ENCODE peak calls at places on chromosomes 11 and 22, in nine cellular contexts. H, W, R, B, T, L, C, Z and Y are unnamed samples.

GRCh38 chr11:13009921-13010736 is 1.0 kb downstream of the RASSF10 start:
- DNase-seq in H (no peak), W (no peak), R (peak), T (no peak), L (peak), C (no peak), B (peak), Z (no peak), Y (no peak)

GRCh38 chr11:116226731-116227130 is 546.1 kb downstream of the BUD13 start:
- DNase-seq in C (no peak), R (no peak), W (peak), H (no peak), L (no peak), T (no peak), B (peak), Z (no peak), Y (no peak)

GRCh38 chr11:59918987-59919589 is 19.1 kb upstream of the OOSP1 start:
- DNase-seq in L (peak), Z (peak), W (no peak), H (no peak), C (peak), R (peak), T (peak), B (peak), Y (no peak)

GRCh38 chr11:100851129-100851528 is 164.0 kb downstream of the ARHGAP42 start:
- DNase-seq in T (peak), L (no peak), W (no peak), C (no peak), Z (no peak), H (no peak), B (no peak), R (no peak), Y (no peak)

GRCh38 chr11:66008468-66009101 is 3.2 kb upstream of the CST6 start:
- DNase-seq in L (no peak), Z (no peak), B (no peak), T (no peak), R (no peak), W (no peak), H (no peak), C (no peak), Y (no peak)

GRCh38 chr11:47308050-47308823 is 38.3 kb downstream of the MADD start:
- DNase-seq in C (no peak), R (no peak), W (no peak), Z (no peak), H (no peak), L (no peak), T (no peak), B (no peak), Y (no peak)

GRCh38 chr11:404551-405264 is 10.1 kb downstream of the SIGIRR start:
- DNase-seq in R (no peak), C (no peak), T (no peak), Z (no peak), L (peak), H (peak), W (peak), B (no peak), Y (no peak)

GRCh38 chr11:10401275-10401674 is 53.8 kb upstream of the AMPD3 start:
- DNase-seq in H (no peak), Z (no peak), R (no peak), W (no peak), C (no peak), T (no peak), B (peak), L (peak), Y (no peak)

GRCh38 chr11:10305262-10305963 is 540 bp downstream of the ADM start:
- DNase-seq in L (peak), H (peak), T (no peak), Z (peak), C (peak), R (peak), W (peak), B (peak), Y (peak)

GRCh38 chr11:36268337-36268931 is 20.8 kb downstream of the COMMD9 start:
- DNase-seq in H (no peak), W (no peak), T (no peak), C (no peak), R (no peak), Z (no peak), B (no peak), L (no peak), Y (no peak)

GRCh38 chr22:42785706-42786499 is 65.2 kb upstream of the A4GALT start:
- DNase-seq in W (no peak), L (no peak), H (no peak), C (no peak), Z (no peak), T (no peak), B (no peak), R (no peak), Y (no peak)

GRCh38 chr22:33575041-33575440 is 345.2 kb downstream of the LARGE1 start:
- DNase-seq in R (no peak), H (no peak), T (no peak), C (no peak), W (no peak), Z (no peak), B (no peak), L (no peak), Y (no peak)

GRCh38 chr11:36500315-36500721 is 9.8 kb downstream of the TRAF6 start:
- DNase-seq in H (no peak), Z (no peak), C (peak), R (no peak), T (no peak), L (no peak), B (no peak), W (no peak), Y (no peak)

GRCh38 chr22:29204617-29205183 is 996 bp upstream of the EMID1 start:
- DNase-seq in Z (no peak), R (no peak), C (no peak), L (no peak), T (no peak), H (no peak), W (no peak), B (no peak), Y (no peak)

GRCh38 chr11:95076416-95076815 is 9.7 kb downstream of the SRSF8 start:
- DNase-seq in C (no peak), T (no peak), H (no peak), R (peak), B (no peak), L (no peak), W (no peak), Z (no peak), Y (peak)

GRCh38 chr11:100682247-100682969 is 4.7 kb upstream of the ARHGAP42 start:
- DNase-seq in R (no peak), W (no peak), Z (no peak), B (peak), C (no peak), T (peak), H (no peak), L (no peak), Y (no peak)

GRCh38 chr22:32334640-32335365 is 22.9 kb upstream of the RFPL3 start:
- DNase-seq in W (no peak), Z (no peak), C (no peak), H (no peak), T (no peak), B (no peak), R (peak), L (peak), Y (no peak)

GRCh38 chr11:66529069-66529468 is 16.8 kb downstream of the ZDHHC24 start:
- DNase-seq in W (no peak), C (no peak), H (no peak), Z (no peak), T (no peak), B (peak), R (no peak), L (no peak), Y (no peak)

GRCh38 chr11:36354221-36355003 is 58.3 kb downstream of the PRR5L start:
- DNase-seq in R (no peak), W (no peak), B (no peak), L (no peak), Z (no peak), T (no peak), C (no peak), H (no peak), Y (no peak)

GRCh38 chr11:8013833-8014232 is 26.7 kb downstream of the EIF3F start:
- DNase-seq in T (no peak), B (no peak), W (no peak), L (peak), C (no peak), R (no peak), H (no peak), Z (no peak), Y (no peak)

GRCh38 chr11:82183346-82183745 is 550.3 kb downstream of the FAM181B start:
- DNase-seq in C (no peak), B (no peak), H (no peak), R (no peak), L (no peak), Z (no peak), T (no peak), W (no peak), Y (no peak)

GRCh38 chr11:134098566-134099184 is 29.8 kb downstream of the JAM3 start:
- DNase-seq in T (peak), R (no peak), L (no peak), C (no peak), H (no peak), Z (peak), W (no peak), B (peak), Y (no peak)

GRCh38 chr22:25692392-25692791 is 49.6 kb upstream of the MYO18B start:
- DNase-seq in Z (no peak), W (no peak), H (no peak), R (no peak), B (no peak), T (no peak), C (no peak), L (no peak), Y (no peak)

GRCh38 chr22:31929126-31929928 is 15.0 kb upstream of the YWHAH start:
- DNase-seq in B (no peak), W (peak), C (no peak), R (no peak), H (no peak), Z (no peak), T (no peak), L (no peak), Y (no peak)

GRCh38 chr11:85977751-85978160 is 91.1 kb downstream of the PICALM start:
- DNase-seq in H (no peak), C (no peak), R (no peak), B (no peak), W (no peak), T (no peak), Z (no peak), L (no peak), Y (no peak)

GRCh38 chr22:36191106-36191836 is 10.3 kb downstream of the APOL4 start:
- DNase-seq in R (no peak), C (peak), B (no peak), L (no peak), T (no peak), Z (no peak), W (no peak), H (peak), Y (no peak)

GRCh38 chr22:50175921-50176849 is 5.7 kb downstream of the PANX2 start:
- DNase-seq in T (no peak), Z (no peak), W (no peak), H (peak), C (no peak), L (no peak), B (no peak), R (no peak), Y (no peak)

GRCh38 chr22:30947821-30948454 is 20.6 kb downstream of the MORC2 start:
- DNase-seq in W (no peak), B (peak), H (no peak), C (no peak), R (no peak), Z (peak), T (peak), L (no peak), Y (no peak)

GRCh38 chr11:72624496-72625201 is 49.6 kb downstream of the PDE2A start:
- DNase-seq in W (peak), R (no peak), Z (no peak), B (no peak), C (no peak), H (peak), T (no peak), L (no peak), Y (no peak)
- TF ChIP-seq POLR2AphosphoS5 in W (peak), R (peak), Z (no peak), B (no peak), C (no peak), H (peak), T (no peak), L (no peak), Y (no peak)

GRCh38 chr11:61866958-61867343 is 24.4 kb downstream of the FADS3 start:
- DNase-seq in L (no peak), W (no peak), C (no peak), T (no peak), R (no peak), Z (no peak), B (no peak), H (no peak), Y (no peak)

GRCh38 chr11:61871158-61871597 is 20.2 kb downstream of the FADS3 start:
- DNase-seq in T (peak), R (peak), H (peak), W (peak), B (peak), C (peak), Z (peak), L (peak), Y (peak)

GRCh38 chr11:61870429-61871039 is 20.8 kb downstream of the FADS3 start:
- DNase-seq in B (no peak), T (no peak), R (no peak), C (no peak), W (no peak), Z (no peak), L (no peak), H (no peak), Y (no peak)

GRCh38 chr11:61868601-61869476 is 22.5 kb downstream of the FADS3 start:
- DNase-seq in R (no peak), B (no peak), W (no peak), T (no peak), L (no peak), C (no peak), H (no peak), Z (no peak), Y (no peak)

GRCh38 chr11:61869636-61870428 is 21.5 kb downstream of the FADS3 start:
- DNase-seq in H (no peak), L (peak), W (no peak), C (no peak), Z (no peak), R (no peak), T (no peak), B (no peak), Y (no peak)
- H3K4me3 ChIP-seq in H (no peak), L (no peak), W (no peak), C (no peak), Z (no peak), R (no peak), T (no peak), B (no peak), Y (no peak)

GRCh38 chr11:77044356-77044755 is 10.2 kb downstream of the B3GNT6 start:
- DNase-seq in R (no peak), T (no peak), B (no peak), W (no peak), H (no peak), L (no peak), C (no peak), Z (no peak), Y (no peak)

GRCh38 chr11:77044886-77045285 is 10.7 kb downstream of the B3GNT6 start:
- DNase-seq in H (no peak), B (no peak), L (no peak), W (no peak), T (no peak), Z (no peak), R (no peak), C (no peak), Y (no peak)

GRCh38 chr11:77049081-77049480 is 14.9 kb downstream of the B3GNT6 start:
- DNase-seq in R (peak), B (no peak), H (peak), L (no peak), T (no peak), W (no peak), Z (no peak), C (peak), Y (no peak)

GRCh38 chr11:77046060-77046501 is 11.9 kb downstream of the B3GNT6 start:
- DNase-seq in W (no peak), T (peak), B (peak), L (peak), R (peak), Z (no peak), C (peak), H (peak), Y (peak)

DNA sequence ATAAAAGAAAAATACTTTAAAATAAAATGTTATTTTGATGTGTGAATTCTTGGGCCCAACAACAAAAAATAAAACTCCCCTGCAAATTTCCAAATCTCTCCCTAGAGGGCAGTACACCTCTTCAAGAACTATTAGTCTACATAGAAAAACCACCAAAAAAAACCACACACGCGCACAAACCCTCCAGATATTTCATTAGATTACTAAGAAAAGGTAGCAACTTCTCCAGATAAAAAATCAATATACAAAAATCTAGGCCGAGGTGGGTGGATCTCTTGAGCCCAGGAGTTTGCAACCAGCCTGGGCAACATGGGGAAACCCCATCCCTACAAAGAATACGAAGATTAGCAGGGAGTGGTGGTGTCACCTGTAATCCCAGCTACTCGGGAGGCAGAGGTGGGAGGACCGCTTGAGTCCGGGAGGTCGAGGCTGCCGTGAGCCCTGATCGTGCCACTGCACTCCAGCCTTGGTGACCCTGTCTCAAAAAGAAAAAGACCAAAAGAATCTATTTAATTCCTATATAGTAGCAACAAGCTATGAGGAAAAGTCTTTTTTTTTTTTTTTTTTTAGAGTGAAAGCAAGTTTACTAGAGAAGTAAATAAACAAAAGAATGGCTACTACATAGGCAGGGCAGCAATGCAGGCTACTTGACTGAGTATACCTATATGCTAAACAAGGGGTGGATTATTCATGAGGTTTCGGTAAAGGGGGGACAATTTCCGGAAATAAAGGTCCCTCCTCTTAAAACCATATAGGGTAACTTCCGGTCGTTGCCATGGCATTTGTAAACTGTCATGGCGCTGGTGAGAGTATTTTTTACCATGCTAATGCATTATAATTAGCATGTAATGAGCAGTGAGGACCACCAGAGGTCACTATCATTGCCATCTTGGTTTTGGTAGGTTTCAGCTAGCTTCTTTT is 13.1 kb downstream of the B3GNT6 start:
- DNase-seq in R (peak), H (peak), Z (peak), B (peak), W (no peak), T (peak), L (no peak), C (peak), Y (peak)
- TF ChIP-seq POLR2AphosphoS5 in R (peak), H (no peak), Z (no peak), B (no peak), W (no peak), T (no peak), L (no peak), C (no peak), Y (no peak)

DNA sequence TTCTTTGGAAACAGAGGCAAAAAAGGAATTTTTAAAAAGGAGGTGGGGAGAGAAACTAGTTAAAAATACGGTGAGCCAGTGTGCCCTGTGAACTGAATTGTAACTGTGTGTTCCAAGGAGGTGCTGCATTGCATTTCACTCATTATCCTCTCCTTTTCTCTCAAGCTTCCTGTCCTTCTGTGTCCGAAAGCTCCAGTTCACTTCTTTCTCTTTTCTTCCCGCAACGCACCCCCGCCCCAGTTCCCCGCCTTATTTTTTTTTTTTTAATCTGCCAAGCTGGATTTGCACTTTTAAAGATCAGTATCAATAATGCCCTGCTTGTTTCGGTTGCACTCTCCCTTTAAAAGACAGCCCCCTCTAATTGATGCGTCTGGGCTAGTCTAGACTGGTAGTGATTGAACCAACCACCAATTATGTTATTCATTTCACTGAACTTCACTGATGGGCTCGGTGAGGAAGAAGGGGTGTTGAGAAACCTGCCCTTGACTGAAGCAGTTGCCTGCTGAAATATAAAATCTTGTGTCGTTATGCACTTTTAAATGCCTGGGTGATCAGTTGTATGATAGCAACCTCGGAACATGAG is 18.5 kb downstream of the BLID start:
- DNase-seq in Z (no peak), B (peak), R (no peak), H (no peak), T (no peak), C (no peak), L (no peak), W (no peak), Y (no peak)
- H3K4me3 ChIP-seq in Z (no peak), B (no peak), R (peak), H (peak), T (no peak), C (peak), L (no peak), W (no peak), Y (no peak)

GRCh38 chr11:69166186-69167115 is 10.7 kb downstream of the SMIM38 start:
- DNase-seq in T (peak), L (no peak), R (no peak), W (peak), H (no peak), C (no peak), B (peak), Z (peak), Y (peak)
- TF ChIP-seq POLR2AphosphoS5 in T (no peak), L (no peak), R (no peak), W (no peak), H (no peak), C (no peak), B (no peak), Z (no peak), Y (no peak)

GRCh38 chr11:107859459-107860239 is 1.1 kb upstream of the SLC35F2 start:
- DNase-seq in W (peak), L (peak), H (peak), Z (no peak), C (peak), T (peak), R (peak), B (peak), Y (peak)
- H3K4me3 ChIP-seq in W (peak), L (peak), H (peak), Z (peak), C (peak), T (peak), R (peak), B (peak), Y (peak)

GRCh38 chr11:6566704-6567370 is 36.6 kb downstream of the RRP8 start:
- DNase-seq in R (no peak), B (no peak), L (no peak), T (no peak), W (peak), H (peak), Z (no peak), C (no peak), Y (no peak)

GRCh38 chr11:6569706-6570105 is 33.7 kb downstream of the RRP8 start:
- DNase-seq in B (no peak), W (no peak), T (no peak), H (no peak), C (no peak), R (no peak), Z (no peak), L (no peak), Y (no peak)

GRCh38 chr11:6567371-6567745 is 36.1 kb downstream of the RRP8 start:
- DNase-seq in T (no peak), B (no peak), R (no peak), C (no peak), W (no peak), H (no peak), Z (no peak), L (no peak), Y (no peak)

GRCh38 chr11:6565988-6566703 is 37.3 kb downstream of the RRP8 start:
- DNase-seq in L (no peak), Z (no peak), C (no peak), R (no peak), T (no peak), W (peak), B (no peak), H (no peak), Y (no peak)

DNA sequence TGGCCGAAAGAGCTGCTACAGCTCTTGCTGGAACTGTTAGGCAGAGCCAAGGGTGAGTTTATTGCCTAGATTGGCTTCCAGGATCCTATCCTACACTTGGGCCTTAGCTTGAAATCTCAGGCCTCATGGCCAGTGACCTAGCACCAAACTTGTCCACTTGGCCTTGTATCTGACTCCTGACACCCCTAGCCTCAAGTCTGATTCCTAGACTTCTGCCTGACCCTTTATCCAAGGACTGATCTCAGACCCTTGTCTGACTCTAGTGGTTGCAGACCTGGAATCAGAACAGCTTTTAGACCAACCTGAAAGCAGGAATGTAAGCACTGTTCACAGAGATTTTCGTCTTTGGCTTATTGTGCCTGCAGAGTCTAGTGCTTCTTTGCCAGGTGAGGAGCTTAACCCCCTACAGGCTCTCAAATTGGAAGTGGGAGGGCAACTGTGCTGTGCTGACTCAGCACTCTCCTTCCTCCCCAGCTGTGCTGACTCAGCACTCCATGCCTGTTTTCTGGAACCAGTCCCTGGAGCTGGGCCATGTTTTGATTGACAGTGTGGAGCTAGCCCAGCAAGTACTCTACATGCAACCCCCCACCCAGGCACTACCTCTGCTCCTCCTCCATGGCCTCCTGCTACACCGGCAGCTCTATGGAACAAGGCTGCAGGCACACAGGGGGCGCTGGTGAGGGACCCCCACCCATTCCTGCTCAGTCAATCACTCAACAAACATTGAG is 35.1 kb downstream of the RRP8 start:
- DNase-seq in T (no peak), R (peak), C (no peak), B (peak), Z (no peak), L (peak), W (no peak), H (peak), Y (no peak)
- TF ChIP-seq POLR2AphosphoS5 in T (no peak), R (no peak), C (no peak), B (no peak), Z (no peak), L (no peak), W (peak), H (no peak), Y (no peak)